ENCODE peak calls at places on chromosomes 5 and 9, in nine cellular contexts. J is H7; L is LoVo; A is MV-4-11; T is upper lobe of right lung; W is immature natural killer cell; Z is stimulated activated CD8-positive, alpha-beta memory T cell treated with anti-CD3 and anti-CD28 coated beads, Interleukin-12 subunit alpha, Interleukin-12 subunit beta, amount 100 ng/mL, for 4 hours; H is mammary epithelial cell; N is activated CD4-positive, CD25-positive, alpha-beta regulatory T cell. V is an unnamed sample.

GRCh38 chr5:147391781-147392180 is 118.1 kb downstream of the DPYSL3 start:
- DNase-seq in Z (no peak), N (no peak), L (peak), W (no peak), T (no peak), A (peak), J (no peak), H (peak), V (no peak)

GRCh38 chr5:141402553-141403328 is at the start of gene PCDHGA9:
- DNase-seq in J (peak), H (peak), A (no peak), L (peak), W (peak), Z (no peak), N (no peak), T (no peak), V (peak)

GRCh38 chr9:125701351-125701750 is 5.7 kb downstream of the MAPKAP1 start:
- DNase-seq in W (no peak), Z (no peak), L (no peak), H (peak), T (no peak), A (no peak), J (peak), N (no peak), V (no peak)

GRCh38 chr9:75198436-75198835 is 110.1 kb downstream of the OSTF1 start:
- DNase-seq in L (no peak), J (peak), Z (no peak), H (no peak), W (no peak), N (no peak), T (no peak), A (no peak), V (no peak)

GRCh38 chr5:12392246-12392645 is 488.0 kb upstream of the CTNND2 start:
- DNase-seq in J (no peak), W (no peak), N (no peak), L (no peak), A (no peak), T (no peak), H (no peak), Z (no peak), V (no peak)

GRCh38 chr9:93612796-93613154 is 36.4 kb downstream of the PHF2 start:
- DNase-seq in A (peak), J (no peak), W (no peak), N (no peak), L (no peak), T (no peak), Z (no peak), H (peak), V (peak)

GRCh38 chr5:137605377-137605776 is 106.3 kb upstream of the SPOCK1 start:
- DNase-seq in H (peak), N (no peak), J (peak), W (no peak), A (peak), T (no peak), Z (no peak), L (no peak), V (no peak)

GRCh38 chr9:94680020-94680419 is 40.7 kb upstream of the FBP1 start:
- DNase-seq in A (no peak), T (no peak), J (no peak), H (no peak), L (no peak), W (no peak), Z (no peak), N (no peak), V (no peak)

GRCh38 chr9:120989065-120989464 is 61.0 kb downstream of the C5 start:
- DNase-seq in N (no peak), Z (no peak), W (no peak), T (no peak), H (no peak), J (no peak), A (no peak), L (no peak), V (no peak)

GRCh38 chr5:125175348-125176004 is 429.0 kb upstream of the ZNF608 start:
- DNase-seq in N (no peak), J (no peak), W (no peak), T (no peak), L (no peak), H (no peak), Z (no peak), A (no peak), V (no peak)